ENCODE peak calls at places on chromosome 14, in four cellular contexts. E is PC-3, U is right lobe of liver, A is GM23338. D is an unnamed sample. For H3K36me3 and H3K4me1, the result is how much of the 10 kb centered on the place peaks cover.

GRCh38 chr14:103604620-103605019 is 24.4 kb upstream of the KLC1 start:
- DNase-seq in U (no peak), E (no peak), A (no peak), D (no peak)

GRCh38 chr14:26548431-26548830 is 49.4 kb downstream of the NOVA1 start:
- DNase-seq in U (no peak), A (no peak), E (no peak), D (no peak)

GRCh38 chr14:102849522-102850379 is 72.5 kb downstream of the TRAF3 start:
- DNase-seq in U (no peak), A (no peak), E (no peak), D (no peak)

GRCh38 chr14:37586783-37587428 is 8.1 kb downstream of the FOXA1 start:
- DNase-seq in E (peak), U (no peak), A (no peak), D (no peak)

GRCh38 chr14:89053303-89053702 is 228.9 kb downstream of the TTC8 start:
- DNase-seq in E (no peak), U (no peak), A (no peak), D (no peak)

GRCh38 chr14:36028218-36028617 is 148.3 kb downstream of the PTCSC3 start:
- DNase-seq in A (peak), E (peak), U (no peak), D (no peak)

GRCh38 chr14:35368139-35368460 is 36.4 kb downstream of the NFKBIA start:
- DNase-seq in E (no peak), U (no peak), A (no peak), D (no peak)

GRCh38 chr14:65446159-65446558 is 33.6 kb downstream of the FUT8 start:
- DNase-seq in E (no peak), U (no peak), A (no peak), D (no peak)

GRCh38 chr14:95098984-95099599 is 58.2 kb downstream of the DICER1 start:
- DNase-seq in U (no peak), A (peak), E (peak), D (peak)

GRCh38 chr14:73714656-73715081 is 485 bp upstream of the PNMA1 start:
- DNase-seq in E (peak), U (no peak), A (no peak), D (no peak)

GRCh38 chr14:70448633-70449032 is 3.3 kb upstream of the ADAM21 start:
- DNase-seq in U (no peak), E (peak), A (no peak), D (no peak)

GRCh38 chr14:88856786-88857366 is 32.4 kb downstream of the TTC8 start:
- DNase-seq in A (no peak), E (no peak), U (no peak), D (no peak)

GRCh38 chr14:71529855-71530254 is 402.4 kb upstream of the RGS6 start:
- DNase-seq in A (no peak), E (no peak), U (no peak), D (no peak)

GRCh38 chr14:36843410-36843809 is 181.8 kb downstream of the PAX9 start:
- DNase-seq in U (no peak), E (no peak), A (no peak), D (no peak)

GRCh38 chr14:21023817-21024667 is 819 bp downstream of the NDRG2 start:
- DNase-seq in A (peak), E (no peak), U (peak), D (no peak)

GRCh38 chr14:68318788-68319187 is 474.1 kb downstream of the ZFP36L1 start:
- DNase-seq in E (no peak), A (no peak), U (no peak), D (no peak)

GRCh38 chr14:90023176-90023896 is 38.5 kb upstream of the KCNK13 start:
- DNase-seq in U (no peak), E (peak), A (no peak), D (no peak)

GRCh38 chr14:23056956-23057756 is at the start of gene CDH24:
- DNase-seq in E (peak), A (peak), U (peak), D (peak)

GRCh38 chr14:87944987-87945604 is 47.9 kb downstream of the GALC start:
- DNase-seq in E (peak), A (peak), U (no peak), D (no peak)

GRCh38 chr14:63523735-63524408 is 19.3 kb downstream of the PPP2R5E start:
- DNase-seq in A (no peak), U (no peak), E (no peak), D (no peak)

GRCh38 chr14:68462683-68463082 is 330.2 kb downstream of the ZFP36L1 start:
- DNase-seq in U (no peak), E (no peak), A (no peak), D (no peak)

GRCh38 chr14:51697848-51698247 is 46.1 kb downstream of the FRMD6 start:
- DNase-seq in A (no peak), U (no peak), E (no peak), D (no peak)

GRCh38 chr14:51704465-51705050 is 52.8 kb downstream of the FRMD6 start:
- DNase-seq in A (peak), U (no peak), E (no peak), D (no peak)

GRCh38 chr14:51701956-51702355 is 50.2 kb downstream of the FRMD6 start:
- DNase-seq in E (no peak), U (no peak), A (peak), D (no peak)

GRCh38 chr14:51703787-51704186 is 52.1 kb downstream of the FRMD6 start:
- DNase-seq in U (no peak), A (no peak), E (no peak), D (no peak)
- H3K36me3 ChIP-seq in U (under half), A (under half), E (half or more), D (under half)

DNA sequence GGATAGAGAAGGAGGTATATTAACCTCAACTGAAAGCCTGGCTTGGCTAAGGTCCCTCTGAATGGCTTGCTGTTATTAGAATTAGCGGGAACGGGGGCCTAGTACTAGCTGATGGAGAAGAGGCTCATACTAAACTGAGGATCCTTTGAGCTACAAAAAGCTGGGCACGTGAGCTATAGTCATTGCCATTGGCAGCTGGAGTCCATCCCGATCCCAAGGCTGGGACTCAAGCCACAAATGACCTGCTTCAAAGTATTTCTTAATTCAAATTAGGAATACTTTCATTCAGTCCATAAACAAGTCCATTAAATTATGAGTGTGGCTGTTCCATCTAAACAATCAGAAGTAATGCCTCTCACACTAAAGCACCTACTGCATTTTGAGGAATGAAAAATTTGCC is 114.5 kb downstream of the DACT1 start:
- DNase-seq in A (no peak), U (no peak), E (no peak), D (no peak)
- H3K4me1 ChIP-seq in A (under half), U (under half), E (under half), D (under half)

DNA sequence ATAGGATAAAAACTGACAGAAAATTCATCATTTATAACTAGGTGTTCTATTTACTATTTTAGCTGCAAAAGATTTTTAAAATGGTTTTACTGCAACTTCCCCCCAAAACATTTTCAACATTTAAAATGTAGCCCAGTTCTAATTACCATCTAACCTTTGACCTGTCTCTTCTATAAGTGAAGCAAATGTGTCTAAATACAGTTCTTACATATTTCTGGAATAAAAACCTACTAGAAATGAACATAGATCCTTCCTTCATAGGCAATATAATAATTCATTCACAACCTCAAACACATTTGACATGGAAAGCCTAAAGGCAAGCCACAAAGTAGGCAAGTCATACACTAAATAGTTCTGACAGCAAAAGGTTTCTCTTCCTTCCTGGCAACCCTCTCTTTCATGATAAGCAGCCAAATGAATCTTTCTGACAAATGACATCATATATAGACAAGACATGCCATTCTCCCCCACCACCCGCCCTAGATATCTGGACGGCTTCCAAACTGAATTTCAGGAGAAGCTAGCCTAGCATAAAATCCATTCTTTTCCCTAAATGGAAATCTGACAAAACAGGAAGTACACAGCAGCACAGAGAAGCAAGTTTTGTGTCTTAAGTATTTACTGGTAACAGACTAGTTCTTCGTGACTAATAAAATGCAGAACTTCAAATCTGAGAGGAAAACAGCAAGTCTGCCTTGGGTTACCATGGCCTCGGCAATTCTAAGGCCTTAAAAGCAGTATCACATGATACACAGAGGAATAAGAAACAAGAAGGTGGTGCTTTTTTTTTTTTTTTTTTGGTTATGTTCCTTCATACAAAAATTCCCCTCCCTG is 17.2 kb upstream of the ARID4A start:
- DNase-seq in U (no peak), E (peak), A (no peak), D (no peak)
- H3K36me3 ChIP-seq in U (under half), E (half or more), A (under half), D (half or more)

GRCh38 chr14:61557262-61557661 is 138.1 kb upstream of the HIF1A start:
- DNase-seq in U (no peak), E (no peak), A (no peak), D (no peak)
- H3K4me1 ChIP-seq in U (under half), E (half or more), A (under half), D (half or more)

D was measured in heart right ventricle.